ENCODE peak calls at places on chromosomes 11 and 22, in five cellular contexts. One of them, this sample, is unnamed.
A peak's percentile ranks its signal among the peaks of the same experiment; 100 is the strongest.

GRCh38 chr11:2206291-2206690 is 34.7 kb upstream of the TH start:
- DNase-seq in GM12878: no peak
- DNase-seq in neural progenitor cell: no peak
- DNase-seq in PC-3: no peak
- DNase-seq in mammary epithelial cell: no peak
- DNase-seq in this sample: no peak

GRCh38 chr11:100618914-100619313 is 68.2 kb upstream of the ARHGAP42 start:
- DNase-seq in mammary epithelial cell: no peak
- DNase-seq in neural progenitor cell: no peak
- DNase-seq in PC-3: no peak
- DNase-seq in GM12878: no peak
- DNase-seq in this sample: no peak

GRCh38 chr11:85718991-85719807 is 33.2 kb upstream of the CCDC89 start:
- DNase-seq in PC-3: peak; percentile 99
- DNase-seq in GM12878: no peak
- DNase-seq in mammary epithelial cell: peak; percentile 98
- DNase-seq in neural progenitor cell: peak; percentile 90
- DNase-seq in this sample: peak; percentile 100

GRCh38 chr11:122755409-122755808 is 82.9 kb upstream of the CRTAM start:
- DNase-seq in mammary epithelial cell: no peak
- DNase-seq in GM12878: no peak
- DNase-seq in PC-3: no peak
- DNase-seq in neural progenitor cell: peak; percentile 33
- DNase-seq in this sample: peak; percentile 48

GRCh38 chr11:63892233-63892632 is 24.7 kb downstream of the RCOR2 start:
- DNase-seq in GM12878: no peak
- DNase-seq in PC-3: no peak
- DNase-seq in mammary epithelial cell: no peak
- DNase-seq in neural progenitor cell: peak; percentile 34
- DNase-seq in this sample: peak; percentile 70

GRCh38 chr11:64395545-64396078 is 36.6 kb downstream of the RPS6KA4 start:
- DNase-seq in PC-3: no peak
- DNase-seq in mammary epithelial cell: no peak
- DNase-seq in neural progenitor cell: no peak
- DNase-seq in GM12878: no peak
- DNase-seq in this sample: no peak

GRCh38 chr11:1708716-1709115 is 11.7 kb downstream of the KRTAP5-6 start:
- DNase-seq in neural progenitor cell: no peak
- DNase-seq in mammary epithelial cell: no peak
- DNase-seq in PC-3: no peak
- DNase-seq in GM12878: no peak
- DNase-seq in this sample: no peak

GRCh38 chr11:133269272-133269671 is 263.0 kb downstream of the OPCML start:
- DNase-seq in PC-3: no peak
- DNase-seq in GM12878: peak; percentile 92
- DNase-seq in neural progenitor cell: no peak
- DNase-seq in mammary epithelial cell: no peak
- DNase-seq in this sample: no peak

DNA sequence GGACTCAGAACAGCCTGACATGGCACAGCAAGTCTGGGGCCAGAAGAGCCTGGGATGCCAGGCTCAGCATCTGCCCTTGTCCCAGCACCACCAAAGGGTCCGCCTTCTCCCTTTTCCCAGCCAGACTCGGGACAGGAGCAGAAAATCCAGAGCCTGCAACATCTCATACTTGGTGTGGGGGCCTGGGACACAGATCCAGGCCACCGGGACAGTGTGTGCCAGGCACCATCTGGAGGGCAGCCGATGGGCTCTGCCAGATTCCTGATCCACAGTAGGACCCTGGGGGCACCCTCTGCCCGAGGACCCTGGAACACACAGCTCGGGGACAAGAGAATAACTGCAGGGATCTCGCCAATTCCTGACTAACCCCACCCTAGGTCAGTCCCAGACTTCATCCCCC is 67.7 kb downstream of the PHF21B start:
- DNase-seq in GM12878: no peak
- DNase-seq in mammary epithelial cell: no peak
- DNase-seq in PC-3: no peak
- DNase-seq in neural progenitor cell: no peak
- DNase-seq in this sample: no peak
- TF ChIP-seq EZH2 in GM12878: no peak
- TF ChIP-seq EZH2 in mammary epithelial cell: no peak
- TF ChIP-seq EZH2 in PC-3: no peak
- TF ChIP-seq EZH2 in neural progenitor cell: no peak
- TF ChIP-seq EZH2 in this sample: no peak

DNA sequence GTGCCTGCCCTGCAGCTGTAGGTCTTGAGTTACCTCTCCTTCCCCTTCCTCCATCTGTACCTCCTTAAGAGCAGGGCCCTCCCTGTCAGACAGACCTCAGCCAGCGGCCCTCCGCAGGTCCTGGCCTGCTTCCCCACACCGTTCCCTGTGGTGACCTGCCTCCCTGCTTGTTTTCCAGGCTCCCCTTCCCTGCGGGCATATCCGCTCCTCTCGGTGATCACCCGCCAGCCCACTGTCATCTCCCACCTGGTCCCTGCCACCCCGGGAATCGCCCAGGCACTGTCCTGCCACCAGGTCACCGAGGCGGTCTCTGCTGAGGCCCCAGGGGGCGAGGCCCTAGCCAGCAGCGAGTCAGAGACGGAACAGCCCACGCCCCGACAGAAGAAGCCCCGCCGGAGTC is 60.9 kb downstream of the BARX2 start:
- DNase-seq in PC-3: no peak
- DNase-seq in mammary epithelial cell: no peak
- DNase-seq in GM12878: no peak
- DNase-seq in neural progenitor cell: no peak
- DNase-seq in this sample: no peak
- H3K4me2 ChIP-seq in PC-3: no peak overlapping the region
- H3K4me2 ChIP-seq in mammary epithelial cell: no peak overlapping the region
- H3K4me2 ChIP-seq in GM12878: no peak overlapping the region
- H3K4me2 ChIP-seq in neural progenitor cell: no peak overlapping the region
- H3K4me2 ChIP-seq in this sample: no peak overlapping the region

GRCh38 chr11:16792426-16792825 is 54.0 kb downstream of the C11orf58 start:
- DNase-seq in neural progenitor cell: no peak
- DNase-seq in mammary epithelial cell: no peak
- DNase-seq in PC-3: no peak
- DNase-seq in GM12878: no peak
- DNase-seq in this sample: no peak

GRCh38 chr11:16789061-16789415 is 50.6 kb downstream of the C11orf58 start:
- DNase-seq in neural progenitor cell: no peak
- DNase-seq in GM12878: no peak
- DNase-seq in PC-3: no peak
- DNase-seq in mammary epithelial cell: no peak
- DNase-seq in this sample: no peak

GRCh38 chr11:16791494-16791961 is 53.1 kb downstream of the C11orf58 start:
- DNase-seq in PC-3: peak; percentile 88
- DNase-seq in GM12878: no peak
- DNase-seq in mammary epithelial cell: peak; percentile 87
- DNase-seq in neural progenitor cell: no peak
- DNase-seq in this sample: peak; percentile 92

GRCh38 chr11:16789560-16790483 is 51.4 kb downstream of the C11orf58 start:
- DNase-seq in PC-3: no peak
- DNase-seq in mammary epithelial cell: no peak
- DNase-seq in neural progenitor cell: no peak
- DNase-seq in GM12878: no peak
- DNase-seq in this sample: no peak

DNA sequence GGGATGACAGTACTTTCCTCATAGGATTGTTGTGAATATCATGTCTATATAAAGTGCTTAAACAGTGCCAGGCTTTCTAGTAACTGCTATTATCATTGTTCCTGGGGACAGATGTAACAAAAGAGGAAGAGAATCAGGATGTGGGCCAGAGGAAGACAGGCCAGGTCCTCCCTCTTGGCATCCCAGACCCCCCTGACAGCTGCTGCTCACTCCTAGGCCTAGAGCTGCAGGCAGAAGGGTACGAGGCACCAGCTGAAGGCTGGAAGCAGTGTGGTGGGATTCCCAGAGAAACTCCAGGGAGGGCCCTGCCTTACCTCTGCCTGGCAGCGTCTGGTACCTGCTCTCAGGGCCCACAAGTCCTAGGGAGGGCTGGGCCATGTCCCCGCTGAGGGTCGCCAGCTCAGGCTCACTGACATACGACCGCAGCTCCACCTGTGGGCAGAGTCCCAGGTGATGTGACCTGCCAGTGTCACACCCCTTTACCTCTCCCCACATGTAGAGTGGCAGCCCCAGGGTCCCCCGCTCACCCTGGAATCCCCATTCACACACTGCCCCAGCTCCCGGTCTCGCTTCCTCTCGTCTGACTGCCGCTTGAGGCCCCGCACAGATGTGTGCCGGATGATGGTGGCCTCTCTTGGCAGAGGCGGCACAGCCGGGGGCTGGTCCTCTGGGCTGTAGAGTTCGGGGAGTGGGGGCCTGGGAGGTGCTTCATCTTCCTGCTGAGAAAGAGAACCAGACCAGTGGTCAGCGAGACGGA is 52.2 kb downstream of the C11orf58 start:
- DNase-seq in GM12878: no peak
- DNase-seq in PC-3: no peak
- DNase-seq in mammary epithelial cell: no peak
- DNase-seq in neural progenitor cell: no peak
- DNase-seq in this sample: no peak
- H4K20me1 ChIP-seq in GM12878: no peaks in the 10 kb centered on the region
- H4K20me1 ChIP-seq in PC-3: no peaks in the 10 kb centered on the region
- H4K20me1 ChIP-seq in mammary epithelial cell: no peaks in the 10 kb centered on the region
- H4K20me1 ChIP-seq in neural progenitor cell: no peaks in the 10 kb centered on the region
- H4K20me1 ChIP-seq in this sample: no peaks in the 10 kb centered on the region

GRCh38 chr11:72244317-72245231 is 598 bp upstream of the PHOX2A start:
- DNase-seq in mammary epithelial cell: no peak
- DNase-seq in PC-3: no peak
- DNase-seq in neural progenitor cell: peak; percentile 72
- DNase-seq in GM12878: no peak
- DNase-seq in this sample: no peak
- TF ChIP-seq EZH2 in mammary epithelial cell: peak; percentile 87
- TF ChIP-seq EZH2 in PC-3: no peak
- TF ChIP-seq EZH2 in neural progenitor cell: peak; percentile 83
- TF ChIP-seq EZH2 in GM12878: no peak
- TF ChIP-seq EZH2 in this sample: peak; percentile 100